ENCODE peak calls at places on chromosomes 2 and 18, in five cellular contexts. Z is transverse colon, E is breast epithelium, V is SK-N-SH, Q is kidney. D is an unnamed sample. For H3K36me3, the result is how much of the 10 kb centered on the place peaks cover.

GRCh38 chr2:5484868-5485267 is 207.3 kb upstream of the SOX11 start:
- DNase-seq in Z (no peak), E (no peak), V (no peak), Q (no peak), D (no peak)

GRCh38 chr2:238786792-238787490 is 60.9 kb upstream of the TWIST2 start:
- DNase-seq in Z (no peak), E (no peak), V (no peak), Q (no peak), D (no peak)

GRCh38 chr2:70806620-70807019 is 13.8 kb downstream of the CLEC4F start:
- DNase-seq in Z (no peak), E (no peak), V (no peak), Q (no peak), D (no peak)

GRCh38 chr2:46367286-46367685 is 70.1 kb downstream of the EPAS1 start:
- DNase-seq in Z (no peak), E (no peak), V (no peak), Q (no peak), D (no peak)

GRCh38 chr2:199883474-199884212 is 27.4 kb upstream of the C2orf69 start:
- DNase-seq in Z (no peak), E (no peak), V (no peak), Q (no peak), D (no peak)

GRCh38 chr18:74063023-74063422 is 84.6 kb downstream of the FBXO15 start:
- DNase-seq in Z (no peak), E (no peak), V (no peak), Q (no peak), D (no peak)

GRCh38 chr2:85318222-85319182 is 9.3 kb downstream of the TGOLN2 start:
- DNase-seq in Z (no peak), E (no peak), V (no peak), Q (no peak), D (peak)

GRCh38 chr2:38653715-38654494 is 12.0 kb upstream of the GALM start:
- DNase-seq in Z (no peak), E (no peak), V (no peak), Q (no peak), D (peak)

GRCh38 chr2:120405769-120406119 is 59.8 kb downstream of the INHBB start:
- DNase-seq in Z (no peak), E (no peak), V (no peak), Q (no peak), D (no peak)

GRCh38 chr2:105134076-105134475 is 96.2 kb downstream of the MRPS9 start:
- DNase-seq in Z (no peak), E (no peak), V (no peak), Q (no peak), D (no peak)

GRCh38 chr2:232884549-232885263 is 14.6 kb downstream of the SNORC start:
- DNase-seq in Z (no peak), E (no peak), V (peak), Q (peak), D (no peak)

GRCh38 chr2:106959975-106960632 is 74.1 kb upstream of the ST6GAL2 start:
- DNase-seq in Z (no peak), E (no peak), V (no peak), Q (no peak), D (no peak)

GRCh38 chr2:1736997-1737480 is 7.3 kb downstream of the PXDN start:
- DNase-seq in Z (no peak), E (peak), V (peak), Q (peak), D (peak)

GRCh38 chr2:173090973-173091660 is 15.5 kb downstream of the MAP3K20 start:
- DNase-seq in Z (no peak), E (no peak), V (no peak), Q (peak), D (no peak)

GRCh38 chr2:234003972-234004617 is 46.4 kb upstream of the SPP2 start:
- DNase-seq in Z (no peak), E (peak), V (no peak), Q (no peak), D (peak)

GRCh38 chr2:183081908-183082307 is 3.4 kb downstream of the DUSP19 start:
- DNase-seq in Z (no peak), E (no peak), V (no peak), Q (no peak), D (no peak)

GRCh38 chr2:154402138-154402714 is 296.3 kb upstream of the KCNJ3 start:
- DNase-seq in Z (no peak), E (no peak), V (peak), Q (no peak), D (peak)

GRCh38 chr2:76268928-76269327 is 558.2 kb upstream of the GCFC2 start:
- DNase-seq in Z (no peak), E (no peak), V (peak), Q (no peak), D (no peak)

GRCh38 chr2:173571021-173571821 is 216.5 kb downstream of the CDCA7 start:
- DNase-seq in Z (no peak), E (peak), V (peak), Q (no peak), D (peak)

GRCh38 chr2:85990084-85990483 is 101.3 kb upstream of the ST3GAL5 start:
- DNase-seq in Z (no peak), E (no peak), V (no peak), Q (no peak), D (no peak)

GRCh38 chr2:165328272-165328671 is 89.1 kb downstream of the SCN2A start:
- DNase-seq in Z (no peak), E (no peak), V (no peak), Q (no peak), D (no peak)

GRCh38 chr18:11901826-11902438 is 6.2 kb downstream of the MPPE1 start:
- DNase-seq in Z (no peak), E (no peak), V (no peak), Q (no peak), D (no peak)

GRCh38 chr18:68467966-68468365 is 246.9 kb downstream of the TMX3 start:
- DNase-seq in Z (no peak), E (no peak), V (peak), Q (no peak), D (no peak)

GRCh38 chr2:131394147-131394931 is 30.4 kb upstream of the RAB6D start:
- DNase-seq in Z (peak), E (no peak), V (no peak), Q (peak), D (no peak)

GRCh38 chr18:42578781-42579180 is 536.7 kb downstream of the RIT2 start:
- DNase-seq in Z (no peak), E (no peak), V (no peak), Q (no peak), D (peak)

GRCh38 chr2:26458365-26459042 is 19.4 kb downstream of the OTOF start:
- DNase-seq in Z (no peak), E (no peak), V (no peak), Q (no peak), D (no peak)

GRCh38 chr2:70002241-70002896 is 40.9 kb upstream of the ASPRV1 start:
- DNase-seq in Z (no peak), E (no peak), V (no peak), Q (peak), D (no peak)

GRCh38 chr18:616380-616995 is 19.7 kb downstream of the CLUL1 start:
- DNase-seq in Z (no peak), E (no peak), V (peak), Q (no peak), D (peak)

GRCh38 chr2:156933580-156934225 is 323.8 kb upstream of the GALNT5 start:
- DNase-seq in Z (no peak), E (no peak), V (no peak), Q (no peak), D (peak)

GRCh38 chr2:191899442-191899841 is 52.6 kb upstream of the CAVIN2 start:
- DNase-seq in Z (no peak), E (no peak), V (no peak), Q (no peak), D (peak)

GRCh38 chr2:239768031-239768800 is 256.9 kb downstream of the NDUFA10 start:
- DNase-seq in Z (no peak), E (no peak), V (no peak), Q (no peak), D (no peak)

GRCh38 chr2:3692375-3692774 is 11.0 kb upstream of the DCDC2C start:
- DNase-seq in Z (no peak), E (no peak), V (peak), Q (no peak), D (peak)

GRCh38 chr18:55588001-55588875 is at the start of gene TCF4:
- DNase-seq in Z (peak), E (no peak), V (peak), Q (peak), D (peak)

GRCh38 chr2:163736433-163737168 is 793 bp upstream of the FIGN start:
- DNase-seq in Z (peak), E (no peak), V (peak), Q (peak), D (no peak)

GRCh38 chr2:190635781-190636180 is 13.1 kb upstream of the NAB1 start:
- DNase-seq in Z (no peak), E (no peak), V (no peak), Q (no peak), D (no peak)

GRCh38 chr2:190640124-190640523 is 8.8 kb upstream of the NAB1 start:
- DNase-seq in Z (no peak), E (no peak), V (no peak), Q (no peak), D (no peak)

GRCh38 chr2:190637903-190638618 is 10.8 kb upstream of the NAB1 start:
- DNase-seq in Z (no peak), E (peak), V (no peak), Q (no peak), D (no peak)

GRCh38 chr2:190636362-190636761 is 12.5 kb upstream of the NAB1 start:
- DNase-seq in Z (no peak), E (no peak), V (no peak), Q (no peak), D (peak)

DNA sequence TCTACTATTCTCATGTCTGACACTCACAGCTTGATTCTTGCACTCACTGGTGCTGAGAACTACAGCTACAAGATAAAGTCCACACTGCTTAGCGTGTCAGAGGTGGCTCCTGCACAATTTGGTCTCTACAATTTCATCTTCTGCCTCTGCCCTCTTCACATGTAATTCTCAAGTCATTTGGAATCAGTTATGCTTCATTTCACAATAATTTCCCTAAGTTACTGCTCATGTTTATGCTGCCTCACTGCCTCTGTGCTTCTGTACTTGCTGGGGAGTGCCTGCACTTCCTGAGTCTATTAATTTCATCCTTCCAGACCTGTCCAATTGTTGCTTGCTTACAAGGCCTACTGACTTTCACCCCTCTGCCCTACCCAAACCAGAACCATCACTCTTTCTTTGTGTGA is 11.6 kb upstream of the NAB1 start:
- DNase-seq in Z (no peak), E (no peak), V (no peak), Q (no peak), D (no peak)
- H3K4me3 ChIP-seq in Z (no peak), E (no peak), V (no peak), Q (no peak), D (no peak)

DNA sequence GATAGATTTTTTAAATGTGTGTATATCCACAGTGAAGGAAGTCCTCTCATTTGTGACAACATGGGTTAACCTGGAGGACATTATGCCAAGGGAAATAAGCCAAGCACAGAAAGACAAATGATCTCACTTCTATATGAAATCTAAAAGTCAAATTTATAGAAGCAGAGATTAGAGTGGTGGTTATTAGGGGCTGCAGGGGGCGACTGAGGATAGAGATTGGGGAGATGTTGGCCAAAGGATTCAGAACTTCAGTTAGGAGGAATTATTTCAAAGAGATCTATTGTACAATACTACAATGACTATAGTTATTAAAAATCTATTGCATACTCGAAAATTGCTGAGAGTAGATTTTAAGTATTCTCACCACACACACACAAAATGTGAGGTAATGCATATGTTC is 252.4 kb upstream of the SLC39A10 start:
- DNase-seq in Z (no peak), E (no peak), V (no peak), Q (no peak), D (no peak)
- TF ChIP-seq CTCF in Z (no peak), E (no peak), V (peak), Q (no peak), D (no peak)

DNA sequence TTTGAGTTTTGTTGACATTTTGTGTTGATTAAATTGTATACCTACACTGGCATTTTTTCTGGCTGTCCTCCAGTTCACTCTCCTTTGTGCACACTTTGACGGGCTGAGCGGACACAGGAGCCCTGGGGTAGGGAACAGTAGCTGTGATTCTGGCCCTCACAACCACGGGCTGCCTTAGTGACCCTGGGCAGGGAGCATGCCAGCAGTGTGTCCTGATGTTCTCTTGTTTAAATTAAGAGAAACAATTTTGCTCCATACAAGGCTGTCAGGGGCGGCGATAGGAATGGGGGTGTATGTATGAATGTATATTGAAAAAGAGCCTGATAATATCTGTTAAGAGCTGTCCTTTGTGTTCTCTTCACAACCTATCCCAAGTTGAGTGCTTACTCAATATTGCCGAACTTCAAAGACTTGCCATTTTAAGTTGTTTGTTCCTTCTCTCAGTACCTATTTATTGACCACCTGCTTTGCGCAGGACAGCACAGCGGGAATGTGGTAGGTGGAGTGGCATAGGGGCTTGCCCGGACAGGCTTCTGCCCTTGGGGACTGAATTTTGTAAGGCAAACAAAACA is 103.7 kb upstream of the EML6 start:
- DNase-seq in Z (no peak), E (no peak), V (peak), Q (no peak), D (peak)
- H3K36me3 ChIP-seq in Z (under half), E (under half), V (half or more), Q (half or more), D (under half)

DNA sequence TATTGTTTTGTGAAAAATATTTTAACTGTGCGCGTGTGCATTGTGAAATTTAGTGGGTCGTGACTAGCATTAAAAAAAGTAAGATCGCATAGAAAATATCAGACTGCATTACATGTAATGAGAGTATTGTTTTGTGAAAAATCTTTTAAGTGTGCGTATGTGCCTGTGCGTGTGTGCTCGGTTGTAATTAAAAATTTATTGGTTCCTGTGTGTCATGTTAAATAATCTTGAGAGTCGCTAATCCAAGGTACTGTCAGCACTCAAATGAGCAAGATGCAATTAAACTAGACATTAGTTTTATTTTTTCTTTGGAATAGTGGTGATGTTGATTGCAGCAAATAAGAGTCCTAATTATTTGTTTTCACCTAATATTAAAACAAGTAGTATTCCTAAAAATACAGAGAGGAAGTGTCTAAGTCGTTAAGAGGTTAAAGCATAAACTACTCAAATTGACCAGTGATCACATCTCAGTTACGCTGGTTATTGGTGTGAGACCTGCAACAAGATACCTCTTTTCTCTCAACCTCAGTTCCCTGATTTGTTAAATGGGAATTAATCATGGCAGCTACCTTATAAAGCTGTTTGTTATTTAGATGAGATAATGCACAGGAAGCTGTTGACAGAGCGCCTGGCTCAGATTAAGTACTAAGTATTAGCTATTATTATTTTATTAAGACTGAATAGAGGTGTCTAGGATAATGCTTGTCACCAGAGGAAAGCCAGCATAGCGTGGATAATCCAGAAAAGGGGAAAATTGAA is 1.9 kb downstream of the ZDBF2 start:
- DNase-seq in Z (no peak), E (no peak), V (no peak), Q (no peak), D (no peak)
- H3K4me3 ChIP-seq in Z (peak), E (peak), V (peak), Q (no peak), D (no peak)

DNA sequence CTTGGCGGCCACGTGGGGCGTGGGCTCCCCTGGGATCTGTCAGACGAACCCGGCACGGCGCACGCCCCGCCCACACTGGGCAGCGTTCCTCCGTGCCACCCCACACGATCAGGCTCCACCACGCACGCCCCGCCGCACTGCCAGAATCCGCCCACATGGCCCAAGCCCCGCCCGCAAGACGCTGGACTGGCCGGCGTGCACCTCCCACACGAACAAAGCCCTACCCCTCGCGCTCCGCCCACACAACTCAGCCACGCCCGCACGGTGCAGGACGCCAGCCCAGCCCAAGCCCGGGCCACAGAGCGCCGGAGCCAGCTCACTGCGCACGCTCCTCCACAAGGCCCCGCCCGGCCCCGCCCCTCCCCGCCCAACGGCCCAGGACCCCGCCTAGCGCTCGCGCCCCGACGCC is 555 bp downstream of the TMEM18 start:
- DNase-seq in Z (peak), E (peak), V (peak), Q (peak), D (peak)
- TF ChIP-seq CTCF in Z (no peak), E (no peak), V (no peak), Q (no peak), D (no peak)

GRCh38 chr2:47819834-47820233 is 36.9 kb downstream of the MSH6 start:
- DNase-seq in Z (no peak), E (no peak), V (no peak), Q (no peak), D (no peak)
- H3K36me3 ChIP-seq in Z (under half), E (under half), V (half or more), Q (under half), D (under half)

D was measured in bronchial epithelial cell.